ENCODE peak calls at places on chromosomes 1 and 21, in ten cellular contexts. Y is ovary; E is stimulated activated CD4-positive, alpha-beta T cell treated with anti-CD3 and anti-CD28 coated beads, Interleukin-1b, Interleukin-23, amount 100 ng/mL, for 24 hours; W is ELF-1; Q is epithelial cell of prostate; B is upper lobe of left lung; J is nephron progenitor cell; P is ELR; X is activated CD4-positive, alpha-beta T cell treated with anti-CD3 and anti-CD28 coated beads, Interleukin-2, amount 10 ng/mL, durations not matched to agents 24 days and 14 days; F is COR-L47. I is an unnamed sample.

GRCh38 chr1:71817028-71817427 is 465.3 kb downstream of the NEGR1 start:
- DNase-seq in Y (no peak), E (no peak), W (no peak), Q (no peak), B (no peak), J (no peak), P (no peak), X (no peak), F (no peak), I (no peak)

GRCh38 chr1:2837823-2838222 is 36.3 kb upstream of the TTC34 start:
- DNase-seq in Y (no peak), E (no peak), W (no peak), Q (no peak), B (no peak), J (no peak), P (no peak), X (no peak), F (no peak), I (no peak)

GRCh38 chr1:222347627-222348026 is 200.3 kb downstream of the HHIPL2 start:
- DNase-seq in Y (no peak), E (no peak), W (no peak), Q (no peak), B (no peak), J (no peak), P (no peak), X (no peak), F (no peak), I (no peak)

GRCh38 chr1:3391711-3392110 is 62.8 kb upstream of the ARHGEF16 start:
- DNase-seq in Y (no peak), E (no peak), W (peak; percentile 61), Q (no peak), B (no peak), J (peak; percentile 50), P (no peak), X (no peak), F (no peak), I (no peak)

GRCh38 chr1:119737040-119737682 is 25.4 kb downstream of the PHGDH start:
- DNase-seq in Y (peak; percentile 76), E (no peak), W (no peak), Q (no peak), B (no peak), J (no peak), P (no peak), X (no peak), F (no peak), I (no peak)

GRCh38 chr1:166182281-166182680 is 15.5 kb upstream of the FAM78B start:
- DNase-seq in Y (no peak), E (no peak), W (no peak), Q (no peak), B (no peak), J (no peak), P (no peak), X (no peak), F (no peak), I (no peak)

GRCh38 chr1:58870298-58870676 is 86.4 kb upstream of the JUN start:
- DNase-seq in Y (no peak), E (no peak), W (no peak), Q (no peak), B (no peak), J (no peak), P (no peak), X (no peak), F (peak; percentile 82), I (no peak)

GRCh38 chr21:36156815-36157670 is at the start of gene DOP1B:
- DNase-seq in Y (no peak), E (no peak), W (no peak), Q (no peak), B (no peak), J (no peak), P (no peak), X (no peak), F (peak; percentile 45), I (no peak)

GRCh38 chr1:239816090-239816812 is 275.4 kb upstream of the FMN2 start:
- DNase-seq in Y (peak; percentile 62), E (no peak), W (peak; percentile 73), Q (peak; percentile 43), B (peak; percentile 66), J (peak; percentile 23), P (peak; percentile 90), X (no peak), F (no peak), I (peak; percentile 86)

GRCh38 chr1:161365207-161365606 is 2.5 kb downstream of the CFAP126 start:
- DNase-seq in Y (no peak), E (no peak), W (no peak), Q (no peak), B (no peak), J (no peak), P (no peak), X (no peak), F (no peak), I (no peak)

GRCh38 chr1:157580179-157580827 is 17.6 kb downstream of the FCRL4 start:
- DNase-seq in Y (no peak), E (no peak), W (peak; percentile 74), Q (peak; percentile 18), B (no peak), J (peak; percentile 40), P (peak; percentile 66), X (peak; percentile 77), F (peak; percentile 26), I (peak; percentile 70)

GRCh38 chr21:46018615-46019014 is 37.0 kb downstream of the COL6A1 start:
- DNase-seq in Y (no peak), E (no peak), W (no peak), Q (no peak), B (no peak), J (no peak), P (no peak), X (no peak), F (no peak), I (no peak)

GRCh38 chr1:35269190-35269988 is 880 bp downstream of the ZMYM4 start:
- DNase-seq in Y (no peak), E (no peak), W (peak; percentile 8), Q (no peak), B (no peak), J (no peak), P (peak; percentile 23), X (no peak), F (no peak), I (no peak)

GRCh38 chr1:204358605-204359004 is 1.1 kb downstream of the PLEKHA6 start:
- DNase-seq in Y (no peak), E (no peak), W (no peak), Q (no peak), B (no peak), J (no peak), P (no peak), X (no peak), F (no peak), I (no peak)

GRCh38 chr1:164180824-164181223 is 378.2 kb upstream of the PBX1 start:
- DNase-seq in Y (no peak), E (no peak), W (no peak), Q (no peak), B (no peak), J (no peak), P (no peak), X (no peak), F (no peak), I (no peak)

GRCh38 chr1:151175036-151175741 is 592 bp downstream of the TMOD4 start:
- DNase-seq in Y (no peak), E (no peak), W (no peak), Q (no peak), B (no peak), J (no peak), P (no peak), X (no peak), F (no peak), I (no peak)

GRCh38 chr1:213162338-213162737 is 111.3 kb downstream of the RPS6KC1 start:
- DNase-seq in Y (no peak), E (no peak), W (no peak), Q (no peak), B (no peak), J (no peak), P (peak; percentile 14), X (no peak), F (no peak), I (no peak)

GRCh38 chr1:198564716-198565115 is 24.2 kb upstream of the ATP6V1G3 start:
- DNase-seq in Y (no peak), E (no peak), W (no peak), Q (no peak), B (no peak), J (no peak), P (no peak), X (no peak), F (no peak), I (no peak)

GRCh38 chr1:52599236-52599635 is 2.9 kb upstream of the GPX7 start:
- DNase-seq in Y (no peak), E (no peak), W (no peak), Q (no peak), B (no peak), J (no peak), P (no peak), X (no peak), F (no peak), I (no peak)

GRCh38 chr21:45534591-45535331 is 7.5 kb downstream of the SLC19A1 start:
- DNase-seq in Y (peak; percentile 73), E (no peak), W (no peak), Q (no peak), B (peak; percentile 52), J (no peak), P (no peak), X (no peak), F (no peak), I (no peak)

GRCh38 chr1:160354388-160354985 is 11.3 kb downstream of the NCSTN start:
- DNase-seq in Y (no peak), E (no peak), W (peak; percentile 53), Q (no peak), B (no peak), J (peak; percentile 28), P (peak; percentile 49), X (peak; percentile 70), F (peak; percentile 1), I (peak; percentile 28)

GRCh38 chr1:163670980-163671757 is 349.4 kb downstream of the NUF2 start:
- DNase-seq in Y (no peak), E (no peak), W (no peak), Q (no peak), B (no peak), J (no peak), P (no peak), X (no peak), F (no peak), I (no peak)

GRCh38 chr21:42563261-42564045 is 49.8 kb downstream of the SLC37A1 start:
- DNase-seq in Y (peak; percentile 13), E (no peak), W (no peak), Q (no peak), B (peak; percentile 15), J (no peak), P (no peak), X (no peak), F (no peak), I (no peak)

GRCh38 chr1:183097438-183098051 is 74.3 kb downstream of the LAMC1 start:
- DNase-seq in Y (no peak), E (no peak), W (no peak), Q (no peak), B (no peak), J (no peak), P (peak; percentile 39), X (no peak), F (no peak), I (no peak)

GRCh38 chr1:224245188-224245587 is 62.1 kb downstream of the DEGS1 start:
- DNase-seq in Y (peak; percentile 39), E (no peak), W (no peak), Q (no peak), B (peak; percentile 57), J (no peak), P (no peak), X (peak; percentile 77), F (no peak), I (no peak)

GRCh38 chr1:226875641-226876295 is 5.4 kb downstream of the PSEN2 start:
- DNase-seq in Y (no peak), E (no peak), W (peak; percentile 31), Q (no peak), B (peak; percentile 81), J (no peak), P (peak; percentile 66), X (no peak), F (no peak), I (peak; percentile 47)

GRCh38 chr1:206890125-206890637 is 7.1 kb upstream of the IL24 start:
- DNase-seq in Y (no peak), E (no peak), W (peak; percentile 43), Q (no peak), B (no peak), J (no peak), P (peak; percentile 90), X (no peak), F (no peak), I (peak; percentile 56)

GRCh38 chr1:117436528-117436927 is 69.3 kb downstream of the MAN1A2 start:
- DNase-seq in Y (no peak), E (no peak), W (no peak), Q (no peak), B (no peak), J (no peak), P (peak; percentile 15), X (no peak), F (no peak), I (no peak)

I was measured in NCI-H460.